ENCODE peak calls at places on chromosomes 7 and 10, in six cellular contexts. Z is kidney, Q is psoas muscle, W is AG04450, P is NB4, I is MM.1S. M is an unnamed sample.

GRCh38 chr10:96124230-96125141 is 5.6 kb upstream of the ZNF518A start:
- DNase-seq in I (peak), Z (no peak), W (no peak), Q (no peak), P (peak), M (no peak)

GRCh38 chr10:18157909-18158308 is 17.7 kb downstream of the CACNB2 start:
- DNase-seq in Z (no peak), P (no peak), I (no peak), W (peak), Q (no peak), M (no peak)

GRCh38 chr7:91240546-91240945 is 23.7 kb upstream of the FZD1 start:
- DNase-seq in W (no peak), P (peak), I (no peak), Q (no peak), Z (no peak), M (no peak)

GRCh38 chr10:22365233-22365632 is 19.9 kb downstream of the SPAG6 start:
- DNase-seq in Z (no peak), W (no peak), Q (no peak), I (no peak), P (no peak), M (no peak)

GRCh38 chr10:200405-200804 is 65.2 kb downstream of the ZMYND11 start:
- DNase-seq in P (no peak), Z (no peak), W (no peak), Q (no peak), I (no peak), M (no peak)

GRCh38 chr10:33332183-33333031 is 2.1 kb downstream of the NRP1 start:
- DNase-seq in P (no peak), Z (no peak), Q (no peak), W (no peak), I (no peak), M (no peak)

GRCh38 chr7:71846160-71846559 is 566.0 kb downstream of the CALN1 start:
- DNase-seq in I (no peak), W (no peak), Q (no peak), Z (no peak), P (peak), M (no peak)

GRCh38 chr7:44259547-44260457 is 59.0 kb downstream of the YKT6 start:
- DNase-seq in P (no peak), I (no peak), W (peak), Q (peak), Z (peak), M (no peak)

GRCh38 chr10:6473901-6474370 is 106.1 kb downstream of the PRKCQ start:
- DNase-seq in I (peak), W (no peak), Z (no peak), Q (no peak), P (peak), M (no peak)

GRCh38 chr7:128035712-128036111 is 4.5 kb upstream of the LRRC4 start:
- DNase-seq in Q (no peak), P (peak), W (no peak), Z (no peak), I (peak), M (no peak)

GRCh38 chr7:152137476-152138025 is 112.1 kb downstream of the GALNT11 start:
- DNase-seq in I (no peak), W (no peak), P (no peak), Z (no peak), Q (no peak), M (no peak)

GRCh38 chr7:106031271-106032029 is 68.4 kb downstream of the CDHR3 start:
- DNase-seq in Z (no peak), W (no peak), P (no peak), I (no peak), Q (no peak), M (no peak)

GRCh38 chr10:283916-284356 is 148.7 kb downstream of the ZMYND11 start:
- DNase-seq in Q (no peak), Z (no peak), I (peak), W (no peak), P (peak), M (peak)

GRCh38 chr7:129606801-129607200 is 4.7 kb upstream of the NRF1 start:
- DNase-seq in Q (no peak), Z (no peak), W (no peak), P (peak), I (peak), M (no peak)

GRCh38 chr10:79241990-79242619 is 105.2 kb upstream of the PPIF start:
- DNase-seq in P (peak), I (peak), Z (peak), Q (peak), W (no peak), M (no peak)

GRCh38 chr10:119461380-119461779 is 81.1 kb downstream of the RGS10 start:
- DNase-seq in W (no peak), Q (no peak), Z (peak), P (no peak), I (no peak), M (no peak)

GRCh38 chr10:101219946-101220451 is 9.3 kb downstream of the LBX1 start:
- DNase-seq in Q (no peak), I (no peak), W (no peak), Z (no peak), P (no peak), M (no peak)

GRCh38 chr7:116198748-116199410 is 11.5 kb upstream of the TES start:
- DNase-seq in I (no peak), P (no peak), Q (no peak), W (no peak), Z (no peak), M (no peak)

GRCh38 chr7:148191391-148192076 is 399.0 kb upstream of the C7orf33 start:
- DNase-seq in W (no peak), P (peak), Q (no peak), Z (no peak), I (no peak), M (no peak)

GRCh38 chr10:43170491-43170890 is 32.2 kb downstream of the CSGALNACT2 start:
- DNase-seq in P (no peak), I (no peak), Z (no peak), W (no peak), Q (no peak), M (no peak)

GRCh38 chr7:159071260-159071659 is 73.4 kb downstream of the VIPR2 start:
- DNase-seq in Z (no peak), P (no peak), I (no peak), W (no peak), Q (no peak), M (no peak)

GRCh38 chr7:95780665-95781064 is 8.3 kb downstream of the DYNC1I1 start:
- DNase-seq in P (no peak), Q (no peak), I (no peak), Z (no peak), W (no peak), M (no peak)

GRCh38 chr7:18874875-18875274 is 242.6 kb downstream of the TWIST1 start:
- DNase-seq in I (no peak), P (no peak), W (no peak), Q (no peak), Z (no peak), M (no peak)

GRCh38 chr7:127437772-127438330 is 45.3 kb upstream of the ZNF800 start:
- DNase-seq in P (no peak), W (peak), Q (no peak), I (no peak), Z (no peak), M (no peak)

GRCh38 chr10:91416339-91416868 is 6.3 kb downstream of the HECTD2 start:
- DNase-seq in P (no peak), Q (no peak), W (no peak), I (no peak), Z (no peak), M (no peak)

GRCh38 chr10:73625004-73625883 is 16.0 kb downstream of the MYOZ1 start:
- DNase-seq in I (peak), W (no peak), Z (no peak), P (peak), Q (no peak), M (no peak)

GRCh38 chr7:150357277-150357676 is 11.3 kb upstream of the REPIN1 start:
- DNase-seq in Z (no peak), Q (no peak), P (peak), I (peak), W (no peak), M (no peak)

GRCh38 chr7:81887691-81888090 is 117.8 kb upstream of the HGF start:
- DNase-seq in Z (no peak), P (peak), W (no peak), I (peak), Q (no peak), M (no peak)

GRCh38 chr7:48337012-48337621 is 165.9 kb downstream of the ABCA13 start:
- DNase-seq in Q (no peak), P (peak), Z (no peak), I (no peak), W (no peak), M (no peak)

GRCh38 chr7:7129381-7129780 is 53.0 kb upstream of the C1GALT1 start:
- DNase-seq in Q (no peak), Z (no peak), W (no peak), P (no peak), I (no peak), M (no peak)

GRCh38 chr7:96655956-96656355 is 53.7 kb downstream of the SEM1 start:
- DNase-seq in Z (no peak), Q (no peak), I (no peak), W (no peak), P (no peak), M (no peak)

GRCh38 chr7:8176370-8177081 is 85.4 kb downstream of the ICA1 start:
- DNase-seq in W (no peak), P (peak), Q (no peak), Z (no peak), I (peak), M (peak)

GRCh38 chr10:7622969-7623368 is 43.8 kb downstream of the ITIH5 start:
- DNase-seq in Q (no peak), I (no peak), W (no peak), Z (no peak), P (no peak), M (no peak)
- TF ChIP-seq CTCF in Q (no peak), I (no peak), W (peak), Z (peak), P (no peak), M (peak)

GRCh38 chr7:27138987-27139334 is 4.5 kb downstream of the HOXA5 start:
- DNase-seq in Z (no peak), P (no peak), Q (no peak), W (no peak), I (no peak), M (no peak)
- H3K4me3 ChIP-seq in Z (no peak), P (no peak), Q (peak), W (peak), I (no peak), M (no peak)

GRCh38 chr7:12494354-12495024 is 76.0 kb upstream of the SCIN start:
- DNase-seq in W (no peak), I (no peak), Z (no peak), P (no peak), Q (no peak), M (no peak)
- TF ChIP-seq CTCF in W (peak), I (peak), Z (no peak), P (peak), Q (no peak), M (peak)

DNA sequence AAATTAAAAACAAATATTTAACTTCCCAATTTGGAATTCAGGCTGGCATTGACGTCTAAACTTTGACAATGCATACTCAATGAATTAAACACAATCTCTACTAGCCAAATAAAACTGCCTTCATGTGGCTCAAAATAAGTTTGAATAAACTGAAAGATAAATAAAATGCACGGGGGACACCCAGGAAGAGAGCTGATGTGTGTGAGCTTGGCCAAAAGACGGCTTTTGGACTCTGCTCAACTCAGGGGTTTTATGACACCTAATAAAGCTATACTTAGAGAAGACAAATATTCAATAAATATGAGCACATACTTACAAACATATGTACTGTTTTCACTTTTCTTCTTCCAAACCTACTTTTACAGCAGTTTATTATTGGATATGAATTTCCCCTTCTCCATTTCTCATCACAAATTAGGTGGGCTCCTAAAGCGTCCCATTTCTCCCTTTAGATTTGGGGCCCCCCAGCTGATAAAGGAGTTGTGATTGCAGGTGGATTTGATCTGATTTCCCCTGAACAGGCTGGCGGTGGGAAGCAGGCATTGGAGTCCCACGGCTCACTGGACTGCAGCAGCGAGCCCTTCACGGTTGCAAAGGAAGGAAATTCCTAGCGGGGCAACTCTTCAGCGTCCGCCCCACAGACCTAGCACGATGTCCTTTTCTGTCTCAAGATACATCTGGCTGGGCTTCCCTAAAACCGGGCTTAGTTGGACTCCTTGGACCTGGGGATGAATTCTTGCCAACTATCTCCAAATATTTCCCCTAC is 79.6 kb downstream of the INSIG1 start:
- DNase-seq in W (no peak), Q (no peak), P (no peak), Z (peak), I (no peak), M (no peak)
- H3K4me3 ChIP-seq in W (peak), Q (peak), P (peak), Z (no peak), I (peak), M (no peak)

GRCh38 chr10:124636271-124636993 is 107.7 kb downstream of the FAM53B start:
- DNase-seq in I (no peak), W (no peak), P (no peak), Z (peak), Q (no peak), M (no peak)
- TF ChIP-seq CTCF in I (no peak), W (no peak), P (no peak), Z (no peak), Q (no peak), M (peak)

GRCh38 chr10:86971146-86971991 is 3.1 kb downstream of the ADIRF start:
- DNase-seq in P (peak), Z (peak), Q (peak), W (peak), I (peak), M (peak)
- H3K4me3 ChIP-seq in P (no peak), Z (peak), Q (peak), W (peak), I (peak), M (peak)

GRCh38 chr10:29637537-29637936 is 2.8 kb upstream of the SVIL start:
- DNase-seq in I (no peak), Z (no peak), Q (no peak), P (no peak), W (no peak), M (no peak)

GRCh38 chr10:29636178-29636577 is 1.4 kb upstream of the SVIL start:
- DNase-seq in P (peak), Z (no peak), Q (no peak), W (no peak), I (no peak), M (no peak)

GRCh38 chr10:29635711-29636144 is 957 bp upstream of the SVIL start:
- DNase-seq in Q (no peak), W (no peak), P (peak), I (no peak), Z (no peak), M (no peak)

GRCh38 chr10:29634105-29634504 is 666 bp downstream of the SVIL start:
- DNase-seq in Q (no peak), W (no peak), Z (no peak), P (no peak), I (no peak), M (no peak)

DNA sequence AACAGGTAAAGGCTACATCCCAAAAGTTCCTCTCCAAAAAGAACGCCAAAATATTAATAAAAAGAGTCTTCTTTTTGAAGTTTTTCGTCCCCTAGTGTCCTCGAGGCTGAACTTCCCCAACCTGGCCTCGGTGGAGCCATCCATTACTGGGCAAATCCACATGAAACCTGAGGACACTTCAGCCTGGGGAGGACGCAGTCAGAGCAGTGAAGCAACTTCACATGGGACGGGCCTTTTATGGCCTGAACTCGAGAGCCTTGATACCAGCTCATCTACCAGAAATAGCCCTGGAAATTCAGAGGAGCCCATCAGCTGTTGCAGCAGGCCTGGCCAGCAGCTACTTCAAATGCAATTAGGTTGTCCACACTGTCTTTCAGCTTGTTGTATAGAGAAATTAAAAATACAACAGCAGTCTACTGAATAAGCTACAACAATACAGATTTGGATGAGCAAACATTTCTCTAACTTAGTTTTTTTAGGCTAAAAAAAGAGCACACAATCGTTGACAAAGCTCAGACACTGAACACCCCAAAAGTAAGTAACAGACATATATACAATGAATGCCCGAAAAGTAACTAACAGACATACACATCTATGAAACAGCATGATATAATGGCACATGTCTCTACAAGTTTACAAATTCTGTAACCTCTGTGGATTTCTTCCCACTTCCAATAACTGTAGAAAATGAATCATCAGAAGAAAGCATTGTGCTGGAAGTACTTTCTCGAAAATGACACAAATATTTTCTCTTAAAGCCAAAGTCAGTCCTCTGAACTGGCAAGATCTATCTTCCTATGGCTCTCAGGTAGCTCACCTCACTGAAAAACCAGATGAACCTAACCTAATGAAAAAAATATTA is at the start of gene SVIL:
- DNase-seq in I (no peak), Z (peak), P (peak), Q (peak), W (no peak), M (no peak)
- TF ChIP-seq CTCF in I (no peak), Z (no peak), P (no peak), Q (peak), W (no peak), M (no peak)

GRCh38 chr7:47326808-47327207 is 255.1 kb downstream of the TNS3 start:
- DNase-seq in W (peak), P (no peak), Z (peak), Q (peak), I (no peak), M (no peak)
- H3K4me3 ChIP-seq in W (peak), P (no peak), Z (no peak), Q (peak), I (no peak), M (no peak)

GRCh38 chr10:93560541-93560940 is 5.9 kb upstream of the FFAR4 start:
- DNase-seq in I (no peak), Q (no peak), P (no peak), W (no peak), Z (no peak), M (no peak)
- TF ChIP-seq CTCF in I (no peak), Q (no peak), P (no peak), W (no peak), Z (no peak), M (no peak)

GRCh38 chr10:62239994-62240393 is 28.6 kb downstream of the RTKN2 start:
- DNase-seq in P (no peak), W (no peak), Z (no peak), I (no peak), Q (no peak), M (no peak)

GRCh38 chr10:62244088-62244487 is 24.6 kb downstream of the RTKN2 start:
- DNase-seq in P (peak), Z (no peak), Q (no peak), I (no peak), W (no peak), M (no peak)

GRCh38 chr10:62244785-62245595 is 23.7 kb downstream of the RTKN2 start:
- DNase-seq in Z (no peak), I (peak), Q (no peak), P (peak), W (no peak), M (peak)

GRCh38 chr10:62238880-62239279 is 29.8 kb downstream of the RTKN2 start:
- DNase-seq in I (no peak), Z (no peak), W (no peak), Q (no peak), P (no peak), M (no peak)

DNA sequence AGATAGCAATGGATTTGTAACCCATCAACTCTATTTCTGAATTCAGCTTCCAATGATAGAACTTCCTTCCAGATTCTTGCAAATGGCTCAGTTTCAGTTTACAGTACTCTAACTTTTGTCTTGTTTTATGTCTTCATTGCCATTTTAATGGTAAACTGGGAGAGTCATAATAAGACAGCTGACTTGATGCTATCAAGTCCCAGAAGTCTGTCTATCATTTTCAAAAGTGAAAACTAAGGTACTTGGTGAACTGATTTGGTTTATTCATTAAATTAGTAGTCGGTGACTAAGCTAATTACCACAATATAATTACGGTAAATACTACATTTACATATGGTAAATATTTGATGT is 25.0 kb downstream of the RTKN2 start:
- DNase-seq in P (no peak), I (no peak), W (no peak), Z (no peak), Q (no peak), M (no peak)
- H3K4me3 ChIP-seq in P (peak), I (peak), W (peak), Z (peak), Q (peak), M (peak)